ENCODE peak calls at places on chromosomes 1 and 21, in nine cellular contexts. C, H, Q, W, G, L, S, B and F are unnamed samples.
A peak's percentile ranks its signal among the peaks of the same experiment; 100 is the strongest.

GRCh38 chr1:98086796-98087195 is 166.0 kb upstream of the DPYD start:
- DNase-seq in G (peak; percentile 95), Q (peak; percentile 97), L (peak; percentile 91), W (no peak), C (peak; percentile 96), H (peak; percentile 17), B (no peak), S (peak; percentile 99), F (peak; percentile 98)

GRCh38 chr1:50971748-50972305 is 1.8 kb downstream of the CDKN2C start:
- DNase-seq in C (no peak), G (peak; percentile 17), L (no peak), Q (no peak), S (peak; percentile 49), B (no peak), H (no peak), W (no peak), F (no peak)

GRCh38 chr1:40316595-40317393 is at the start of gene COL9A2:
- DNase-seq in S (no peak), Q (peak; percentile 37), G (peak; percentile 15), W (no peak), C (no peak), B (peak; percentile 66), L (no peak), H (peak; percentile 67), F (no peak)

GRCh38 chr1:168751195-168751650 is 22.2 kb upstream of the DPT start:
- DNase-seq in B (no peak), S (no peak), H (no peak), W (no peak), L (no peak), G (no peak), Q (no peak), C (peak; percentile 16), F (no peak)

GRCh38 chr1:13513885-13514546 is at the start of gene LRRC38:
- DNase-seq in Q (peak; percentile 4), W (no peak), C (no peak), B (peak; percentile 10), S (no peak), G (no peak), L (no peak), H (no peak), F (no peak)

GRCh38 chr1:77378723-77379533 is 97.1 kb downstream of the AK5 start:
- DNase-seq in G (peak; percentile 75), W (no peak), C (no peak), Q (peak; percentile 37), B (no peak), S (no peak), H (no peak), L (no peak), F (peak; percentile 38)

GRCh38 chr1:2583871-2584341 is 2.7 kb upstream of the PRXL2B start:
- DNase-seq in B (peak; percentile 37), W (no peak), G (no peak), C (peak; percentile 20), S (no peak), H (peak; percentile 57), L (no peak), Q (peak; percentile 24), F (no peak)

GRCh38 chr1:7786785-7787184 is 2.7 kb downstream of the PER3 start:
- DNase-seq in C (no peak), Q (no peak), S (no peak), G (no peak), L (no peak), W (no peak), H (no peak), B (no peak), F (no peak)

GRCh38 chr1:90402893-90403849 is 313.9 kb downstream of the BARHL2 start:
- DNase-seq in Q (peak; percentile 97), G (peak; percentile 99), C (peak; percentile 68), B (peak; percentile 22), S (peak; percentile 97), L (peak; percentile 91), W (no peak), H (peak; percentile 82), F (peak; percentile 98)

GRCh38 chr1:42684139-42684538 is 1.9 kb downstream of the YBX1 start:
- DNase-seq in G (no peak), W (no peak), B (no peak), S (peak; percentile 18), Q (peak; percentile 30), L (no peak), C (peak; percentile 42), H (peak; percentile 25), F (no peak)

GRCh38 chr21:34967509-34968289 is 81.4 kb downstream of the RUNX1 start:
- DNase-seq in C (no peak), G (no peak), B (no peak), Q (no peak), L (no peak), H (peak; percentile 31), W (no peak), S (peak; percentile 34), F (no peak)

GRCh38 chr1:221069178-221069903 is 190.1 kb downstream of the HLX start:
- DNase-seq in L (no peak), C (no peak), W (no peak), Q (no peak), G (no peak), S (no peak), H (no peak), B (no peak), F (no peak)

GRCh38 chr21:25790122-25790951 is 55.6 kb downstream of the GABPA start:
- DNase-seq in B (no peak), C (peak; percentile 44), G (peak; percentile 63), W (no peak), L (peak; percentile 7), S (peak; percentile 52), H (peak; percentile 21), Q (peak; percentile 65), F (peak; percentile 55)
- TF ChIP-seq CTCF in B (peak; percentile 38), C (peak; percentile 13), G (peak; percentile 22), W (peak; percentile 66), L (peak; percentile 42), S (peak; percentile 36), H (no peak), Q (peak; percentile 44), F (peak; percentile 39)

GRCh38 chr1:22875240-22875639 is 97.4 kb downstream of the LACTBL1 start:
- DNase-seq in B (no peak), C (no peak), H (no peak), W (no peak), S (no peak), L (no peak), Q (no peak), G (no peak), F (no peak)

GRCh38 chr1:22876359-22877111 is 96.1 kb downstream of the LACTBL1 start:
- DNase-seq in Q (peak; percentile 76), S (peak; percentile 60), L (peak; percentile 8), G (peak; percentile 77), B (no peak), C (no peak), H (no peak), W (no peak), F (peak; percentile 65)

GRCh38 chr1:22872971-22873664 is 99.5 kb downstream of the LACTBL1 start:
- DNase-seq in H (no peak), W (no peak), S (peak; percentile 16), B (no peak), L (no peak), Q (no peak), G (no peak), C (no peak), F (no peak)

GRCh38 chr1:22875851-22876250 is 96.8 kb downstream of the LACTBL1 start:
- DNase-seq in W (no peak), L (no peak), S (no peak), H (no peak), G (no peak), Q (no peak), B (no peak), C (no peak), F (no peak)

GRCh38 chr1:22874785-22875184 is 97.9 kb downstream of the LACTBL1 start:
- DNase-seq in B (no peak), H (no peak), W (no peak), S (no peak), G (no peak), C (no peak), Q (no peak), L (no peak), F (no peak)
- TF ChIP-seq CTCF in B (no peak), H (no peak), W (no peak), S (no peak), G (no peak), C (no peak), Q (no peak), L (no peak), F (no peak)

GRCh38 chr1:8925960-8926359 is 19.7 kb upstream of the CA6 start:
- DNase-seq in W (no peak), L (no peak), H (no peak), B (no peak), C (no peak), G (no peak), S (no peak), Q (no peak), F (no peak)

GRCh38 chr1:8925406-8925805 is 20.3 kb upstream of the CA6 start:
- DNase-seq in B (no peak), Q (no peak), W (no peak), H (no peak), G (no peak), C (no peak), S (no peak), L (no peak), F (no peak)

GRCh38 chr1:8922962-8923361 is 22.7 kb upstream of the CA6 start:
- DNase-seq in C (no peak), W (no peak), Q (no peak), B (no peak), L (no peak), H (no peak), G (no peak), S (no peak), F (no peak)

GRCh38 chr1:8926707-8927694 is 18.7 kb upstream of the CA6 start:
- DNase-seq in Q (no peak), W (no peak), G (no peak), H (no peak), S (no peak), C (no peak), B (no peak), L (no peak), F (no peak)
- TF ChIP-seq CTCF in Q (no peak), W (no peak), G (no peak), H (no peak), S (no peak), C (no peak), B (no peak), L (no peak), F (no peak)

GRCh38 chr1:38046884-38047602 is 450 bp upstream of the POU3F1 start:
- DNase-seq in H (peak; percentile 85), Q (peak; percentile 81), B (peak; percentile 80), W (peak; percentile 83), G (peak; percentile 71), L (no peak), C (peak; percentile 68), S (peak; percentile 74), F (peak; percentile 71)
- TF ChIP-seq CTCF in H (no peak), Q (peak; percentile 8), B (no peak), W (no peak), G (no peak), L (no peak), C (no peak), S (no peak), F (no peak)

GRCh38 chr1:184351416-184351975 is 35.3 kb upstream of the C1orf21 start:
- DNase-seq in H (no peak), B (no peak), Q (no peak), L (no peak), C (no peak), S (no peak), G (no peak), W (no peak), F (no peak)
- TF ChIP-seq CTCF in H (no peak), B (no peak), Q (no peak), L (no peak), C (no peak), S (no peak), G (no peak), W (no peak), F (no peak)